ENCODE peak calls at places on chromosomes 2 and 18, in four cellular contexts. N is left lobe of liver, H is NT2/D1, T is renal cortical epithelial cell. S is an unnamed sample.

GRCh38 chr2:79985571-79985970 is 319.0 kb downstream of the LRRTM1 start:
- DNase-seq in H (no peak), T (no peak), N (no peak), S (peak; percentile 77)

GRCh38 chr2:6556755-6557154 is 309.0 kb downstream of the CMPK2 start:
- DNase-seq in T (peak; percentile 88), N (no peak), H (peak; percentile 33), S (no peak)

GRCh38 chr2:30288576-30288975 is 57.2 kb downstream of the LBH start:
- DNase-seq in T (no peak), H (no peak), N (no peak), S (no peak)

GRCh38 chr18:60978338-60978737 is 354.9 kb upstream of the CDH20 start:
- DNase-seq in T (peak; percentile 94), N (no peak), H (no peak), S (no peak)

GRCh38 chr18:21112140-21112473 is 494 bp upstream of the ROCK1 start:
- DNase-seq in H (no peak), N (no peak), T (no peak), S (no peak)

GRCh38 chr18:54223568-54224241 is 764 bp downstream of the MBD2 start:
- DNase-seq in N (peak; percentile 64), T (peak; percentile 87), H (no peak), S (peak; percentile 49)

GRCh38 chr2:197266477-197266876 is 44.1 kb downstream of the ANKRD44 start:
- DNase-seq in H (no peak), T (no peak), N (no peak), S (no peak)

GRCh38 chr18:21933931-21934765 is 193.6 kb downstream of the MIB1 start:
- DNase-seq in H (peak; percentile 42), N (no peak), T (no peak), S (no peak)

GRCh38 chr2:234038076-234038802 is 12.3 kb upstream of the SPP2 start:
- DNase-seq in T (no peak), N (no peak), H (no peak), S (no peak)

GRCh38 chr2:21104030-21104660 is 19.6 kb upstream of the TDRD15 start:
- DNase-seq in N (no peak), T (no peak), H (no peak), S (no peak)

GRCh38 chr2:127051116-127051779 is 55.7 kb downstream of the BIN1 start:
- DNase-seq in N (no peak), H (no peak), T (no peak), S (no peak)

GRCh38 chr18:62334110-62334509 is 9.0 kb downstream of the TNFRSF11A start:
- DNase-seq in H (no peak), N (no peak), T (peak; percentile 67), S (no peak)

GRCh38 chr2:238162516-238163441 is 4.0 kb downstream of the ERFE start:
- DNase-seq in N (no peak), T (peak; percentile 57), H (no peak), S (no peak)

GRCh38 chr2:233026211-233026813 is 6.2 kb upstream of the NEU2 start:
- DNase-seq in T (peak; percentile 92), N (no peak), H (no peak), S (no peak)

GRCh38 chr2:238139141-238139840 is 823 bp downstream of the KLHL30 start:
- DNase-seq in H (no peak), N (no peak), T (no peak), S (no peak)

GRCh38 chr2:160269803-160270570 is 69.9 kb upstream of the ITGB6 start:
- DNase-seq in H (peak; percentile 87), N (peak; percentile 75), T (peak; percentile 84), S (peak; percentile 62)

GRCh38 chr2:236984046-236984445 is 101.6 kb upstream of the COPS8 start:
- DNase-seq in T (no peak), N (no peak), H (no peak), S (no peak)

GRCh38 chr18:2948038-2948437 is 64.9 kb downstream of the LPIN2 start:
- DNase-seq in N (peak; percentile 65), T (peak; percentile 59), H (no peak), S (peak; percentile 74)

S was measured in G401.